ENCODE peak calls at places on chromosome X, in seven cellular contexts. O, H, D, Z, E, L and G are unnamed samples.

GRCh38 chrX:20252392-20253231 is 14.1 kb downstream of the RPS6KA3 start:
- DNase-seq in O (peak; percentile 19), H (peak; percentile 56), D (peak; percentile 55), Z (peak; percentile 42), E (peak; percentile 45), L (peak; percentile 82), G (peak; percentile 83)

GRCh38 chrX:68699960-68700746 is 52.7 kb downstream of the STARD8 start:
- DNase-seq in O (peak; percentile 52), H (no peak), D (no peak), Z (peak; percentile 69), E (peak; percentile 55), L (no peak), G (no peak)

GRCh38 chrX:120380699-120381098 is 18.8 kb downstream of the ATP1B4 start:
- DNase-seq in O (no peak), H (peak; percentile 11), D (peak; percentile 33), Z (no peak), E (no peak), L (no peak), G (no peak)

GRCh38 chrX:96424007-96424406 is 260.6 kb upstream of the DIAPH2 start:
- DNase-seq in O (no peak), H (peak; percentile 53), D (no peak), Z (no peak), E (no peak), L (no peak), G (no peak)

GRCh38 chrX:96182366-96182765 is 502.3 kb upstream of the DIAPH2 start:
- DNase-seq in O (no peak), H (peak; percentile 75), D (peak; percentile 78), Z (no peak), E (peak; percentile 15), L (no peak), G (peak; percentile 19)

GRCh38 chrX:66717926-66718325 is 79.0 kb upstream of the EDA2R start:
- DNase-seq in O (no peak), H (no peak), D (no peak), Z (no peak), E (no peak), L (no peak), G (no peak)

GRCh38 chrX:51779306-51779705 is 36.1 kb downstream of the GSPT2 start:
- DNase-seq in O (no peak), H (no peak), D (no peak), Z (no peak), E (no peak), L (no peak), G (no peak)

GRCh38 chrX:1020634-1021166 is 191.7 kb downstream of the CRLF2 start:
- DNase-seq in O (no peak), H (no peak), D (no peak), Z (no peak), E (no peak), L (no peak), G (no peak)

GRCh38 chrX:147565239-147565638 is 346.5 kb upstream of the FMR1 start:
- DNase-seq in O (no peak), H (peak; percentile 15), D (no peak), Z (no peak), E (no peak), L (no peak), G (no peak)

GRCh38 chrX:46929439-46930018 is 17.3 kb downstream of the JADE3 start:
- DNase-seq in O (peak; percentile 46), H (peak; percentile 32), D (no peak), Z (no peak), E (peak; percentile 67), L (no peak), G (no peak)

GRCh38 chrX:150303386-150304097 is 59.6 kb upstream of the MAMLD1 start:
- DNase-seq in O (no peak), H (no peak), D (no peak), Z (no peak), E (no peak), L (no peak), G (no peak)

GRCh38 chrX:124216396-124217124 is 115.9 kb upstream of the TEX13D start:
- DNase-seq in O (no peak), H (no peak), D (peak; percentile 58), Z (no peak), E (no peak), L (no peak), G (no peak)
- H3K27ac ChIP-seq in O (no peak overlapping the region), H (no peak overlapping the region), D (peak overlapping the region; percentile 84), Z (no peak overlapping the region), E (no peak overlapping the region), L (no peak overlapping the region), G (no peak overlapping the region)

GRCh38 chrX:122579521-122579920 is 604.6 kb upstream of the GRIA3 start:
- DNase-seq in O (peak; percentile 79), H (peak; percentile 1), D (no peak), Z (no peak), E (peak; percentile 1), L (no peak), G (no peak)

GRCh38 chrX:122582280-122582679 is 601.8 kb upstream of the GRIA3 start:
- DNase-seq in O (peak; percentile 75), H (no peak), D (no peak), Z (no peak), E (no peak), L (no peak), G (no peak)

GRCh38 chrX:122583526-122583925 is 600.6 kb upstream of the GRIA3 start:
- DNase-seq in O (no peak), H (no peak), D (no peak), Z (no peak), E (no peak), L (no peak), G (no peak)

DNA sequence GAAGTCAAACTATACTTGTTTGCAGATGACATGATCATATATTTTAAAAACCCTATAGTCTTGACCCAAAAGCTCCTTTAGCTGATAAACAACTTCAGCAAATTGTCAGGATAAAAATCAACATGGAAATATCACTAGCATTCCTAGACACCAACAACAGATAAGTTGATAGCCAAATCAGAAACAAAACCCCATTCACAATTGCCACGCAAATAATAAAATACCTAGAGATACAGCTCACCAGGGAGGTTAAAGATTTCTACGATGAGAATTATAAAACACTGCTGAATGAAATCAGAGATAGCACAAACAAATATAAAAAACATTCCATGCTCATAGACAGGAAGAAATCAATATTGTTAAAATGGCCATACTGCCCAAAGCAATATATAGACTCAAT is 605.0 kb upstream of the GRIA3 start:
- DNase-seq in O (peak; percentile 50), H (no peak), D (no peak), Z (no peak), E (no peak), L (no peak), G (no peak)
- H3K9ac ChIP-seq in O (peak overlapping the region; percentile 35), H (no peak overlapping the region), D (no peak overlapping the region), Z (no peak overlapping the region), E (no peak overlapping the region), L (no peak overlapping the region), G (no peak overlapping the region)

GRCh38 chrX:124393238-124393637 is 46.9 kb downstream of the SH2D1A start:
- DNase-seq in O (no peak), H (no peak), D (no peak), Z (no peak), E (no peak), L (no peak), G (no peak)

GRCh38 chrX:124392794-124393193 is 46.4 kb downstream of the SH2D1A start:
- DNase-seq in O (no peak), H (no peak), D (no peak), Z (no peak), E (no peak), L (no peak), G (no peak)

GRCh38 chrX:124386401-124386800 is 40.0 kb downstream of the SH2D1A start:
- DNase-seq in O (no peak), H (no peak), D (no peak), Z (no peak), E (no peak), L (no peak), G (no peak)

GRCh38 chrX:124393659-124394058 is 47.3 kb downstream of the SH2D1A start:
- DNase-seq in O (no peak), H (no peak), D (no peak), Z (no peak), E (no peak), L (no peak), G (no peak)

GRCh38 chrX:124388562-124388961 is 42.2 kb downstream of the SH2D1A start:
- DNase-seq in O (peak; percentile 3), H (peak; percentile 51), D (no peak), Z (peak; percentile 42), E (peak; percentile 49), L (peak; percentile 49), G (peak; percentile 50)
- TF ChIP-seq CTCF in O (peak; percentile 51), H (peak; percentile 59), D (peak; percentile 86), Z (peak; percentile 60), E (peak; percentile 63), L (peak; percentile 7), G (peak; percentile 64)

GRCh38 chrX:7139202-7140081 is 8.1 kb upstream of the STS start:
- DNase-seq in O (peak; percentile 77), H (peak; percentile 76), D (no peak), Z (no peak), E (peak; percentile 92), L (no peak), G (no peak)
- H3K27ac ChIP-seq in O (no peak overlapping the region), H (peak overlapping the region; percentile 68), D (no peak overlapping the region), Z (no peak overlapping the region), E (peak overlapping the region; percentile 13), L (no peak overlapping the region), G (no peak overlapping the region)

GRCh38 chrX:136878423-136878822 is 2.1 kb downstream of the RBMX start:
- DNase-seq in O (no peak), H (no peak), D (no peak), Z (no peak), E (no peak), L (no peak), G (no peak)
- H3K9ac ChIP-seq in O (peak overlapping the region; percentile 98), H (no peak overlapping the region), D (peak overlapping the region; percentile 100), Z (peak overlapping the region; percentile 93), E (peak overlapping the region; percentile 68), L (no peak overlapping the region), G (peak overlapping the region; percentile 12)

GRCh38 chrX:37867509-37868153 is 20.3 kb upstream of the DYNLT3 start:
- DNase-seq in O (no peak), H (no peak), D (no peak), Z (no peak), E (no peak), L (no peak), G (no peak)

GRCh38 chrX:37863728-37864127 is 16.4 kb upstream of the DYNLT3 start:
- DNase-seq in O (no peak), H (no peak), D (no peak), Z (no peak), E (no peak), L (no peak), G (no peak)

GRCh38 chrX:37860731-37861130 is 13.4 kb upstream of the DYNLT3 start:
- DNase-seq in O (peak; percentile 32), H (no peak), D (no peak), Z (no peak), E (no peak), L (no peak), G (no peak)

GRCh38 chrX:37862851-37863250 is 15.5 kb upstream of the DYNLT3 start:
- DNase-seq in O (no peak), H (no peak), D (no peak), Z (no peak), E (no peak), L (no peak), G (no peak)
- TF ChIP-seq CTCF in O (no peak), H (no peak), D (no peak), Z (no peak), E (no peak), L (no peak), G (no peak)